ENCODE peak calls at places on chromosomes 13 and 19, in four cellular contexts. G, E, O and R are unnamed samples.

GRCh38 chr19:21709464-21709863 is 57.9 kb downstream of the ZNF100 start:
- DNase-seq in O (no peak), G (no peak), E (no peak), R (no peak)

GRCh38 chr13:66375756-66376155 is 854.4 kb downstream of the PCDH9 start:
- DNase-seq in O (no peak), E (no peak), G (no peak), R (no peak)

GRCh38 chr19:55451522-55452380 is 8.7 kb upstream of the SHISA7 start:
- DNase-seq in G (no peak), E (peak; percentile 57), O (no peak), R (no peak)

GRCh38 chr13:66339214-66339613 is 890.9 kb downstream of the PCDH9 start:
- DNase-seq in G (no peak), O (no peak), E (no peak), R (no peak)

GRCh38 chr19:8363803-8364771 is at the start of gene ANGPTL4:
- DNase-seq in G (peak; percentile 93), E (peak; percentile 84), O (peak; percentile 58), R (no peak)

GRCh38 chr19:14519860-14520407 is 1.7 kb upstream of the DNAJB1 start:
- DNase-seq in O (no peak), G (no peak), E (no peak), R (no peak)

GRCh38 chr13:77740931-77741586 is 43.6 kb downstream of the SLAIN1 start:
- DNase-seq in O (no peak), E (no peak), G (no peak), R (no peak)

GRCh38 chr19:49362048-49362925 is at the start of gene TEAD2:
- DNase-seq in G (peak; percentile 84), O (peak; percentile 46), E (peak; percentile 89), R (no peak)

GRCh38 chr13:93004919-93005318 is 221.7 kb upstream of the GPC6 start:
- DNase-seq in G (no peak), E (no peak), O (no peak), R (peak; percentile 39)

GRCh38 chr13:85266331-85266730 is 532.9 kb downstream of the SLITRK6 start:
- DNase-seq in O (no peak), G (no peak), E (no peak), R (no peak)

GRCh38 chr19:5961969-5962945 is 15.7 kb downstream of the RANBP3 start:
- DNase-seq in O (peak; percentile 41), E (no peak), G (no peak), R (no peak)

GRCh38 chr19:42277821-42278809 is 9.1 kb downstream of the CIC start:
- DNase-seq in O (peak; percentile 91), G (no peak), E (no peak), R (no peak)

GRCh38 chr13:25169951-25170553 is 2.0 kb downstream of the AMER2 start:
- DNase-seq in G (no peak), E (peak; percentile 72), O (no peak), R (no peak)

GRCh38 chr13:110129076-110129475 is 177.9 kb downstream of the COL4A1 start:
- DNase-seq in G (no peak), O (no peak), E (no peak), R (no peak)

GRCh38 chr19:47086280-47086679 is 27.3 kb downstream of the ZC3H4 start:
- DNase-seq in E (peak; percentile 52), G (no peak), O (no peak), R (no peak)

GRCh38 chr13:21078501-21078900 is 17.1 kb upstream of the LATS2 start:
- DNase-seq in G (no peak), O (no peak), E (no peak), R (no peak)

GRCh38 chr13:29887030-29887557 is 36.7 kb upstream of the UBL3 start:
- DNase-seq in G (no peak), O (no peak), E (no peak), R (no peak)

GRCh38 chr19:9819590-9819898 is 665 bp upstream of the FBXL12 start:
- DNase-seq in E (no peak), O (no peak), G (no peak), R (peak; percentile 93)

GRCh38 chr13:54958781-54959180 is 1930.2 kb downstream of the OLFM4 start:
- DNase-seq in O (no peak), G (no peak), E (peak; percentile 29), R (no peak)

GRCh38 chr13:54950546-54950945 is 1921.9 kb downstream of the OLFM4 start:
- DNase-seq in O (no peak), G (no peak), E (no peak), R (no peak)

GRCh38 chr13:54949735-54950134 is 1921.1 kb downstream of the OLFM4 start:
- DNase-seq in G (no peak), E (no peak), O (no peak), R (no peak)

DNA sequence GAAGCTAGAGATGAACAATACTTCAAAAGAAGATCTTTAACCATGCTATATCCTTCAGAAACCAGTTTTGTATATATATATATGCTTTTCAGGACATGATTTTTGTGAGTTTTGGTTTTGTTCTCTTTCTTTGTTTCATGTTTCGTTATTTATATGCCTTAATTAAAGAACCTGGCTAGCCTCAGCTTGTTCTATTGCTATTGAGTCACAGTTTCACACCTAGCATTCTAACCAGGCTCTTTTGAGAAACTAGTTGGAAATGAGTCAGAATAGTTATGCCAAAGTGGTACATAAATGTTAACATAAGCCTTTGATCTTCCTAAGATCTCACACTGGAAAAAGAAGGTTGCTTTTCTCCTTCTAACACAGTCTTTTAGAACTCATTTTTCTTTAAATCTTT is 1925.2 kb downstream of the OLFM4 start:
- DNase-seq in G (no peak), O (no peak), E (no peak), R (no peak)
- H3K9me3 ChIP-seq in G (no peaks in the 10 kb centered on the region), O (no peaks in the 10 kb centered on the region), E (peaks cover 4% of the 10 kb centered on the region), R (no peaks in the 10 kb centered on the region)

DNA sequence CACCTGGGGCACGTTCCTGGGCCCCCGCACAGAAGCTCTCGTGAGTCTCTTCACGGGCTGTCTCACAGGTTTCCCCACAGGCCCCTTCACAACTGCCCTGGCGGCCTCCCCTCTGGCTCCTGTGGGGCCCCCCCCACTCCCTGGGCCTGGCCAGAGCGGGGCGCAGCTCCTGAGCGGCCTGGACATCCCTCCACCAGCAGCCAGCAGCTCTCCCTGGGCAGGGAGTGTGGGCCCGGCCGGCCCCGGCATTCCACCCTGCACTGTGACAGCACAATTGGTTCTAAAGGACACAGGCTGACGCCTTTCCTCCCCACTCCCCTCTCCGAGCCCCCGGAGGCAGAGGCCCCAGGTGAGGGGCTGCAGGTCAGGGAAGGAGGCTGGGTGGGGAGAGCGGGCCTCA is 9.5 kb upstream of the TIMM13 start:
- DNase-seq in E (peak; percentile 65), O (no peak), G (no peak), R (no peak)
- H3K27ac ChIP-seq in E (no peak overlapping the region), O (no peak overlapping the region), G (no peak overlapping the region), R (no peak overlapping the region)

GRCh38 chr19:43444531-43445340 is 20.7 kb downstream of the LYPD3 start:
- DNase-seq in O (no peak), E (no peak), G (no peak), R (no peak)
- H3K27me3 ChIP-seq in O (no peaks in the 10 kb centered on the region), E (no peaks in the 10 kb centered on the region), G (no peaks in the 10 kb centered on the region), R (no peaks in the 10 kb centered on the region)

GRCh38 chr19:40808021-40808325 is 9.0 kb downstream of the EGLN2 start:
- DNase-seq in E (no peak), G (no peak), O (no peak), R (no peak)
- H3K9me3 ChIP-seq in E (no peaks in the 10 kb centered on the region), G (no peaks in the 10 kb centered on the region), O (no peaks in the 10 kb centered on the region), R (no peaks in the 10 kb centered on the region)

GRCh38 chr19:54203151-54203611 is 2.5 kb downstream of the RPS9 start:
- DNase-seq in G (no peak), E (no peak), O (no peak), R (no peak)

GRCh38 chr19:54199401-54199800 is 1.3 kb upstream of the RPS9 start:
- DNase-seq in E (peak; percentile 23), G (no peak), O (no peak), R (no peak)

GRCh38 chr19:54204767-54205468 is 4.3 kb downstream of the RPS9 start:
- DNase-seq in O (no peak), E (no peak), G (no peak), R (no peak)

GRCh38 chr19:54201172-54201701 is 579 bp downstream of the RPS9 start:
- DNase-seq in O (no peak), G (no peak), E (peak; percentile 78), R (no peak)

DNA sequence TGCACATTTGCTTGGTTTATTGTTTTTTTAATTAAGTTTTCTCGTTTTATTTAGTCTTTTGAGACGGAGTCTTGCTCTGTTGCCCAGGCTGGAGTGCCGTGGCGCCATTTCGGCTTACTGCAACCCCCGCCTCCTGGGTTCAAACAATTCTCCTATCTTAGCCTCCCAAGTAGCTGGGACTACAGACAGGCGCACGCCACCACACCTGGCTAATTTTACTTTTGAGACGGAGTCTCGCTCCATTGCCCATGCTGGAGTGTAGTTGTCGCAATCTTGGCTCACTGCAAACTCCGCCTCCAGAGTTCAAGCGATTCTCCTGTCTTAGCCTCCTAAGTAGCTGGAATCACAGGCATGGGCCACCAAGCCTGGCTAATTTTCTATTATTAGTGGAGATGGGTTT is 1.3 kb downstream of the RPS9 start:
- DNase-seq in E (no peak), O (no peak), G (no peak), R (no peak)
- H3K27ac ChIP-seq in E (no peak overlapping the region), O (peak overlapping the region; percentile 1), G (peak overlapping the region; percentile 92), R (no peak overlapping the region)

DNA sequence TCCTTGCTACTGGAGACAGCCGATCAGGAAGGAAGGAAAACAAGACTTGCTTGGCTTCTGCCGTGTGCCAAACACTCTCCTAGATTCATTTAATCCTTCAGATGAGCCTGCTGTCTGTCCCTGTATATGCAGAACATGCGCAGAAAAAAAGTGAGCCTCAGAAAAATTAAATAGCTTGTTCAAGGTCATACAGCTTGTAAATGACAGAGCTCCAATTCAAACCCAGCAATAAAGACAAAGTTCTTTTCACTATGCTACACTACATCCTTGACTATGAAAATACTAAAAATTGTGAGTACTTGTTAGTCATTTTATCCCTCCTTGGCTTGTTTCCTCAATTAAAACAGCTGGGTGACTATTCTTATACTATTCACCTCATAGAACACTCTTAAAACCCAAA is 121.4 kb downstream of the KCNRG start:
- DNase-seq in G (no peak), E (no peak), O (no peak), R (no peak)
- H3K27me3 ChIP-seq in G (peaks cover 22% of the 10 kb centered on the region), E (peaks cover 19% of the 10 kb centered on the region), O (peaks cover 17% of the 10 kb centered on the region), R (peaks cover 33% of the 10 kb centered on the region)

GRCh38 chr19:2856457-2857055 is 10.6 kb upstream of the ZNF556 start:
- DNase-seq in G (no peak), E (no peak), O (no peak), R (no peak)
- H3K9me3 ChIP-seq in G (peaks cover 92% of the 10 kb centered on the region), E (peaks cover 78% of the 10 kb centered on the region), O (peaks cover 72% of the 10 kb centered on the region), R (peaks cover 23% of the 10 kb centered on the region)